ENCODE peak calls at places on chromosomes 5 and 9, in ten cellular contexts. I is T-helper 1 cell; G is NCI-H2029 treated with DMSO at 0.1 percent for 48 hours; Z is upper lobe of right lung; F is HFFc6; B is endothelial cell; T is mucosa of descending colon; Y is caudate nucleus; E is activated CD8-positive, alpha-beta memory T cell treated with anti-CD3 and anti-CD28 coated beads for 48 hours; D is HepG2. M is an unnamed sample.

GRCh38 chr5:64742411-64742810 is 26.1 kb downstream of the SREK1IP1 start:
- DNase-seq in F (no peak), I (no peak), T (no peak), G (no peak), Z (no peak), Y (no peak), E (no peak), D (no peak), B (no peak), M (no peak)

GRCh38 chr9:88835038-88835466 is 156.2 kb upstream of the S1PR3 start:
- DNase-seq in T (no peak), E (no peak), Z (no peak), I (peak; percentile 77), B (no peak), Y (no peak), D (no peak), F (peak; percentile 18), G (no peak), M (no peak)

GRCh38 chr9:35954942-35955546 is 2.9 kb downstream of the OR2S2 start:
- DNase-seq in G (peak; percentile 65), D (peak; percentile 56), T (peak; percentile 78), B (peak; percentile 55), Y (peak; percentile 59), Z (no peak), I (peak; percentile 62), E (no peak), F (peak; percentile 77), M (no peak)

GRCh38 chr9:107281164-107281563 is 1.9 kb upstream of the RAD23B start:
- DNase-seq in Y (no peak), E (no peak), G (no peak), D (no peak), Z (no peak), I (no peak), F (no peak), T (no peak), B (no peak), M (no peak)

GRCh38 chr9:109251080-109251775 is 69.6 kb downstream of the EPB41L4B start:
- DNase-seq in E (no peak), B (no peak), F (peak; percentile 27), Z (peak; percentile 72), T (peak; percentile 66), Y (no peak), G (peak; percentile 94), I (no peak), D (peak; percentile 97), M (no peak)

GRCh38 chr5:56123531-56124243 is 109.4 kb downstream of the ANKRD55 start:
- DNase-seq in T (peak; percentile 24), G (no peak), I (no peak), E (no peak), F (peak; percentile 97), Y (no peak), Z (no peak), D (peak; percentile 99), B (peak; percentile 38), M (peak; percentile 36)

GRCh38 chr5:83802686-83803085 is 82.0 kb upstream of the HAPLN1 start:
- DNase-seq in T (no peak), E (no peak), D (no peak), Y (no peak), B (no peak), I (no peak), F (no peak), Z (no peak), G (no peak), M (no peak)

GRCh38 chr5:72552041-72552557 is 44.9 kb upstream of the ZNF366 start:
- DNase-seq in Y (no peak), G (no peak), E (no peak), F (peak; percentile 80), D (no peak), Z (no peak), I (no peak), B (no peak), T (no peak), M (no peak)

GRCh38 chr5:15249152-15249551 is 250.8 kb upstream of the FBXL7 start:
- DNase-seq in Z (no peak), D (no peak), G (no peak), F (peak; percentile 32), B (no peak), Y (no peak), T (no peak), E (no peak), I (no peak), M (no peak)

GRCh38 chr9:660227-660626 is 181.3 kb upstream of the DMRT1 start:
- DNase-seq in Y (no peak), B (no peak), T (no peak), E (no peak), I (no peak), D (no peak), F (no peak), Z (no peak), G (no peak), M (no peak)

GRCh38 chr9:114084282-114085073 is 6.4 kb upstream of the AMBP start:
- DNase-seq in Y (no peak), I (no peak), D (no peak), E (no peak), T (no peak), F (no peak), G (no peak), B (no peak), Z (peak; percentile 32), M (no peak)

GRCh38 chr5:172172912-172173591 is 15.0 kb downstream of the STK10 start:
- DNase-seq in G (no peak), B (no peak), Y (peak; percentile 59), E (no peak), T (no peak), F (no peak), I (no peak), D (no peak), Z (no peak), M (no peak)

GRCh38 chr9:99565203-99565602 is 256.5 kb upstream of the NR4A3 start:
- DNase-seq in Y (peak; percentile 8), D (no peak), Z (no peak), G (no peak), I (no peak), E (no peak), T (no peak), B (no peak), F (no peak), M (no peak)

GRCh38 chr5:159179556-159180305 is 29.6 kb downstream of the RNF145 start:
- DNase-seq in Z (no peak), D (no peak), I (no peak), F (no peak), G (no peak), B (no peak), Y (no peak), E (no peak), T (no peak), M (no peak)

GRCh38 chr5:30997681-30998080 is 195.8 kb upstream of the CDH6 start:
- DNase-seq in Y (no peak), F (no peak), E (no peak), B (no peak), I (no peak), Z (no peak), D (no peak), G (no peak), T (no peak), M (no peak)

GRCh38 chr9:121242219-121242954 is 25.6 kb upstream of the GSN start:
- DNase-seq in F (peak; percentile 64), D (no peak), G (no peak), Y (no peak), I (no peak), B (no peak), Z (no peak), T (no peak), E (no peak), M (no peak)

GRCh38 chr5:16178745-16179372 is 732 bp downstream of the MARCHF11 start:
- DNase-seq in Z (peak; percentile 85), F (no peak), Y (peak; percentile 11), D (peak; percentile 4), I (peak; percentile 14), G (peak; percentile 20), E (no peak), B (peak; percentile 94), T (peak; percentile 82), M (peak; percentile 36)

GRCh38 chr5:31197183-31197582 is 3.7 kb downstream of the CDH6 start:
- DNase-seq in Y (no peak), B (no peak), F (peak; percentile 25), T (no peak), Z (no peak), D (no peak), G (no peak), E (no peak), I (no peak), M (no peak)

GRCh38 chr5:8058626-8059180 is 189.8 kb downstream of the MTRR start:
- DNase-seq in Y (no peak), D (no peak), Z (no peak), G (no peak), T (no peak), E (no peak), B (no peak), I (no peak), F (no peak), M (no peak)

GRCh38 chr5:170572453-170572852 is 68.6 kb downstream of the KCNIP1 start:
- DNase-seq in Y (no peak), F (no peak), E (peak; percentile 40), Z (no peak), D (no peak), I (peak; percentile 69), B (no peak), G (no peak), T (no peak), M (no peak)

GRCh38 chr5:143401253-143401845 is 2.1 kb downstream of the NR3C1 start:
- DNase-seq in B (no peak), D (peak; percentile 16), F (no peak), Z (no peak), G (no peak), Y (no peak), I (no peak), E (no peak), T (no peak), M (no peak)

GRCh38 chr5:16578474-16578883 is 38.3 kb downstream of the RETREG1 start:
- DNase-seq in F (no peak), G (no peak), Z (no peak), I (no peak), Y (no peak), E (no peak), B (no peak), T (no peak), D (no peak), M (no peak)

GRCh38 chr9:105194234-105194633 is 50.2 kb upstream of the SLC44A1 start:
- DNase-seq in B (no peak), E (no peak), Z (no peak), F (no peak), I (no peak), G (no peak), Y (no peak), T (no peak), D (no peak), M (no peak)

GRCh38 chr5:120613729-120614128 is 149.6 kb downstream of the PRR16 start:
- DNase-seq in F (no peak), Z (no peak), E (no peak), I (no peak), D (no peak), G (no peak), T (no peak), Y (no peak), B (no peak), M (no peak)

GRCh38 chr9:35816708-35817107 is 1.9 kb upstream of the HINT2 start:
- DNase-seq in T (no peak), G (no peak), Z (no peak), B (peak; percentile 14), E (no peak), I (no peak), F (no peak), Y (no peak), D (peak; percentile 50), M (no peak)

GRCh38 chr5:106418196-106418595 is 1252.5 kb downstream of the EFNA5 start:
- DNase-seq in B (no peak), G (no peak), E (no peak), T (no peak), Y (no peak), Z (no peak), D (no peak), F (no peak), I (no peak), M (no peak)

GRCh38 chr9:127976943-127977871 is 3.6 kb downstream of the EEIG1 start:
- DNase-seq in T (peak; percentile 69), D (no peak), Y (no peak), B (no peak), G (no peak), Z (no peak), I (peak; percentile 36), E (no peak), F (no peak), M (no peak)

GRCh38 chr5:170135796-170136490 is 30.2 kb downstream of the FOXI1 start:
- DNase-seq in I (no peak), D (no peak), G (no peak), F (no peak), B (no peak), Y (no peak), E (no peak), Z (no peak), T (no peak), M (no peak)